ENCODE peak calls at places on chromosomes 7 and 10, in four cellular contexts. W is GM12878, U is K562, K is HepG2. C is an unnamed sample.

GRCh38 chr7:101231644-101232043 is 6.0 kb downstream of the CLDN15 start:
- DNase-seq in W (no peak), U (no peak), K (peak), C (no peak)

GRCh38 chr7:74061840-74062539 is 21.6 kb upstream of the LIMK1 start:
- DNase-seq in K (peak), W (no peak), U (peak), C (peak)

GRCh38 chr7:5870311-5870710 is 10.3 kb upstream of the OCM start:
- DNase-seq in W (no peak), K (no peak), U (no peak), C (no peak)

GRCh38 chr7:12729112-12729511 is 41.7 kb downstream of the ARL4A start:
- DNase-seq in W (no peak), U (peak), K (peak), C (no peak)

GRCh38 chr7:116588225-116588624 is 63.4 kb downstream of the CAV1 start:
- DNase-seq in U (no peak), W (no peak), K (no peak), C (no peak)

GRCh38 chr10:58157076-58157766 is 110.5 kb downstream of the IPMK start:
- DNase-seq in K (no peak), U (no peak), W (no peak), C (peak)

GRCh38 chr7:33644489-33644888 is 260.9 kb upstream of the BMPER start:
- DNase-seq in K (no peak), U (no peak), W (no peak), C (no peak)

GRCh38 chr7:72292794-72293193 is 119.3 kb downstream of the CALN1 start:
- DNase-seq in W (no peak), U (no peak), K (no peak), C (no peak)

GRCh38 chr10:79884006-79884405 is 57.5 kb downstream of the NUTM2E start:
- DNase-seq in K (no peak), W (no peak), U (no peak), C (no peak)

GRCh38 chr10:115427611-115428010 is 334.4 kb downstream of the ATRNL1 start:
- DNase-seq in W (no peak), U (no peak), K (no peak), C (no peak)

GRCh38 chr10:61708841-61709240 is 46.1 kb downstream of the CABCOCO1 start:
- DNase-seq in K (no peak), W (no peak), U (no peak), C (no peak)

GRCh38 chr7:150429699-150430098 is 20.7 kb upstream of the GIMAP8 start:
- DNase-seq in W (no peak), K (no peak), U (no peak), C (no peak)

GRCh38 chr10:10826125-10826524 is 191.5 kb upstream of the CELF2 start:
- DNase-seq in K (no peak), U (no peak), W (no peak), C (no peak)

GRCh38 chr7:98878365-98879197 is at the start of gene TRRAP:
- DNase-seq in U (peak), W (no peak), K (peak), C (peak)

GRCh38 chr10:117339569-117339968 is 35.7 kb downstream of the PDZD8 start:
- DNase-seq in W (no peak), K (no peak), U (no peak), C (no peak)

GRCh38 chr10:17214991-17215781 is 12.9 kb upstream of the VIM start:
- DNase-seq in W (no peak), U (no peak), K (no peak), C (peak)

GRCh38 chr7:143003393-143004051 is 23.4 kb downstream of the OR9A2 start:
- DNase-seq in W (peak), U (peak), K (peak), C (peak)

GRCh38 chr10:3056280-3057037 is 10.9 kb upstream of the PFKP start:
- DNase-seq in U (no peak), W (no peak), K (no peak), C (no peak)

GRCh38 chr7:105024734-105025133 is 10.7 kb downstream of the KMT2E start:
- DNase-seq in U (no peak), W (no peak), K (peak), C (no peak)

GRCh38 chr7:15801565-15801964 is 115.1 kb upstream of the MEOX2 start:
- DNase-seq in W (no peak), K (no peak), U (no peak), C (no peak)

GRCh38 chr7:66871076-66871475 is 49.9 kb upstream of the TMEM248 start:
- DNase-seq in U (no peak), W (no peak), K (no peak), C (no peak)

GRCh38 chr10:21497177-21497807 is 28.2 kb downstream of the SKIDA1 start:
- DNase-seq in K (peak), W (no peak), U (no peak), C (peak)

GRCh38 chr7:68629-69028 is 123.7 kb upstream of the FAM20C start:
- DNase-seq in U (peak), K (no peak), W (no peak), C (no peak)

GRCh38 chr7:131284702-131285419 is 42.8 kb upstream of the MKLN1 start:
- DNase-seq in U (no peak), W (no peak), K (no peak), C (no peak)

GRCh38 chr10:21700474-21700873 is 166.4 kb downstream of the MLLT10 start:
- DNase-seq in U (no peak), K (no peak), W (no peak), C (no peak)

GRCh38 chr7:23474098-23474828 is 4.0 kb upstream of the IGF2BP3 start:
- DNase-seq in W (peak), K (peak), U (peak), C (peak)

GRCh38 chr10:86795353-86795752 is 38.9 kb downstream of the BMPR1A start:
- DNase-seq in U (no peak), W (no peak), K (peak), C (peak)
- TF ChIP-seq CEBPB in U (no peak), W (no peak), K (no peak), C (no peak)

GRCh38 chr10:84846646-84847045 is 518.3 kb downstream of the CCSER2 start:
- DNase-seq in K (no peak), U (no peak), W (no peak), C (no peak)

GRCh38 chr10:84848967-84849366 is 520.6 kb downstream of the CCSER2 start:
- DNase-seq in W (no peak), K (no peak), U (no peak), C (no peak)

GRCh38 chr10:84850826-84851225 is 522.4 kb downstream of the CCSER2 start:
- DNase-seq in K (no peak), U (no peak), W (no peak), C (no peak)

GRCh38 chr10:84842593-84842992 is 514.2 kb downstream of the CCSER2 start:
- DNase-seq in K (no peak), U (no peak), W (no peak), C (no peak)

GRCh38 chr10:84845628-84846261 is 517.4 kb downstream of the CCSER2 start:
- DNase-seq in U (no peak), K (peak), W (no peak), C (no peak)
- TF ChIP-seq JUNB in U (no peak), K (no peak), W (no peak), C (no peak)

GRCh38 chr7:132430041-132430440 is 146.2 kb downstream of the PLXNA4 start:
- DNase-seq in U (no peak), K (no peak), W (no peak), C (no peak)

GRCh38 chr7:132433286-132433685 is 143.0 kb downstream of the PLXNA4 start:
- DNase-seq in W (no peak), K (no peak), U (no peak), C (no peak)

GRCh38 chr7:132428247-132428919 is 147.9 kb downstream of the PLXNA4 start:
- DNase-seq in W (no peak), K (no peak), U (no peak), C (no peak)

GRCh38 chr7:132430466-132430862 is 145.8 kb downstream of the PLXNA4 start:
- DNase-seq in K (no peak), W (no peak), U (no peak), C (no peak)

GRCh38 chr7:132430863-132431822 is 145.1 kb downstream of the PLXNA4 start:
- DNase-seq in W (no peak), U (no peak), K (no peak), C (peak)
- TF ChIP-seq CEBPB in W (no peak), U (no peak), K (no peak), C (no peak)

DNA sequence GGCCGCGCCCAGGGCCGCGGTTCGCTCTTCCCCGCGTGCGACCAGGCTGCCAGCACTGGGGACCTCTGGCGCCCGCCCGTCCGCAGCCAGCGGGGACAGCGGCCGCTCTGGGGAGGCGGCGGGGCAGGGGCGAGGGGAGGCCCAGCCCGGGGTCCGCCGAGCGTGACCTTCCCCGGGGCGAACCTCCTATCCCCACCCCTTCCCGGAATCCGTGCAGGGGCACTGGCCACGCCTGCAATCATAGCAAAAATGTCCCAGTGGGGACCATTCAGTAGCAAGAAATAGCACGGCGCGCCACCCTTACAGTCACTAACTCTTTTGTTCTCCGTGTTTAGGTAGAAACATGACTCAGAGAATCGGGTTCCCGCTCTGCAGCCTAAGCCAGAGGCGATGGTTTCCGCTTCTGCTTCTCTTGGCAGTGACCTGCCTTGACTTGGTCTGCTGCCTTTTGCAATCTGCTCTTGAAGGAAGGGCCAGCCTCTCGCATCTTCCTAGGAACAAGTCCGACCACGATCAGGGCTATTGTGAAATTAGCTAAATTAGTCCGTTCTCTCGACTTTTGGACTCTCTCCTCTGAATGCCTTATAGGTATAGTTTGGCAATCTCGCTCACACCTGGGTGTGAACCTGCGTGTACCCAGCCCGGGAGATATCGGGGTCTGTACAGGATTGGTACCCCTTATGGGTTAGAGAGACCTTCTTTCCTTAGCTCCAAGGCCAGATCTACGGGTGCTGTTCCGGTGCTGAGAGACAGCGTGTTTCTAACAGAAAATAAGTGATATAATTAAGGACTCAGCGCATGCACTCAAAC is 79.4 kb upstream of the ACBD5 start:
- DNase-seq in U (peak), K (no peak), W (no peak), C (peak)
- TF ChIP-seq JUNB in U (no peak), K (no peak), W (no peak), C (no peak)

GRCh38 chr10:101356132-101356531 is 2.2 kb downstream of the BTRC start:
- DNase-seq in U (no peak), K (no peak), W (no peak), C (no peak)

GRCh38 chr10:101351477-101351876 is 2.5 kb upstream of the BTRC start:
- DNase-seq in U (no peak), W (no peak), K (no peak), C (no peak)

GRCh38 chr10:101355307-101355706 is 1.3 kb downstream of the BTRC start:
- DNase-seq in U (no peak), W (no peak), K (no peak), C (no peak)

GRCh38 chr10:101353692-101354583 is at the start of gene BTRC:
- DNase-seq in K (peak), W (peak), U (peak), C (peak)

DNA sequence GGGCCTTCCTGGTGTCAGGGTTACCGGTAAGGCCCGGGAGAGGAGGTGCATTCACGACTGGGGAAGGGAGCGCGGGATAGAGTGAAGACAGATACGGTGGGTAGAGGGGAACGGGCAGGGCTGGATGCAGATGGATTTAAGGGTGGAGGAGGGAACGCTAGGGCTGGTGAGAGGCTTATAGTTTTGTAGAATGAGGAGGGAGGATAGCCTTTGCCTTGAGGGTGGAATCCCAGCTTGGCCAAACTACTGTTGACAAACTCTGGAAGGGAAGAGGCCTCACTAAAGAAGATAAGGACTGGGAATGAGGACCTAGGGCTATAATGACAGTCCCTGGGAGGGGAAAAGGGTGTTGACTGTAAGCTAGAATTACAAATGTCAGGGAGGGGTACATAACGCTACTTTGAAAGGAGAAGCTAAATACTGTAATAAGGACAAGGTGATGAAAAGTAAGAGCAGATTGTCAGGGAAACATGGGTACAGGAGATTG is 662 bp downstream of the BTRC start:
- DNase-seq in K (no peak), W (no peak), U (no peak), C (no peak)
- TF ChIP-seq CEBPB in K (no peak), W (no peak), U (no peak), C (no peak)

DNA sequence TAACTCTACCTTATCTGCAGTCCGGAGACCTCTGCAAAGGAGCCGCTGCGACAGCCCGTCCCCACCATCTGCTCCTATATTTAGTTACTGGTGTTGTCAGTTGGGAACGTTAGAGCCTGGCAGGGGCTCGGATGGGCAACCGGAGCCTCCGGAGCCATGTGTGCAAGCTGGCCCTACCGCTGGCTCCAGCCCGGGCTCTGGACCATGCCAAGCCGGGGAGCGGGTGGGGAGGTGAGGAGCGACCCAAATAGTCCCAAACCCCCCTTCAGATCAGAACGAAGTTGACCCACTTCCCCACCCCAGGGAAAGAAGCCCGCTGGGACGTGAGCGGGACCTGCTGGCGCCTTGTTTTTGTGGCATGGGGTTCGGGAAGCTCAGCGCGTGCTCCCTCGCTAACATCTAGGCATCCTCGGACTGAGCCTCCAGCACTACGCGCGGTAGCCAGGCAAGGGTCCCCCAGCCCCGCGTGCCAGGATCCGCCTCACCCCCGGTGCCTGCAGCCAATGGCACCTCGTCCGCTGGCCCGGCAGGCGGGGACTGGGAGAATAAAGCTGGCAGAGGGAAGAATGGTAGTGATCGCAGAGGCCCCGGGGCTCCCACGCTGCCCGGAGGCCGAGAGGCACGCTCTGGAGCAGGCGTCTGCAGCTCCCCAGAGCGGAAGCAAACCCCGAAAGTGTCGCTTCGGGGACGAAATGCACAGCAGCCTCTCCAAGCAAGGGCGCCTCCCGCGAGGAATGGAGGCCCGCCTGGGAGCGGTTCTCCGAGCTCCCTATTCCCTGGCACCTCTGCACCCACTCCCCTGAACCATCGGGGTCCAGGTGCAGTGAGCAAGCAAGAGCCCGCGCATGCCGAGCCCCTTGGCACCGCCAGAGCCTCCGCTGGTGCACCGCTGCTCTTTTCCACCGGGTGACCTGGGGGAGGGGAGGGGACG is 669 bp downstream of the LRRC20 start:
- DNase-seq in K (no peak), U (peak), W (no peak), C (peak)
- TF ChIP-seq JUNB in K (no peak), U (no peak), W (no peak), C (no peak)

GRCh38 chr7:134574322-134574721 is 25.4 kb downstream of the AKR1B15 start:
- DNase-seq in U (no peak), K (no peak), W (no peak), C (no peak)
- TF ChIP-seq CEBPB in U (no peak), K (no peak), W (no peak), C (no peak)

GRCh38 chr10:121070257-121070656 is 219.1 kb downstream of the WDR11 start:
- DNase-seq in W (no peak), U (peak), K (peak), C (peak)
- TF ChIP-seq JUNB in W (no peak), U (no peak), K (no peak), C (no peak)